ENCODE peak calls at places on chromosomes 2 and 18, in seven cellular contexts. P, W, V, E, G, L and B are unnamed samples.

GRCh38 chr2:102792538-102793208 is 30.8 kb downstream of the TMEM182 start:
- DNase-seq in P (no peak), G (no peak), V (no peak), L (peak), E (no peak), W (no peak), B (no peak)

GRCh38 chr2:207770602-207771404 is 1.1 kb upstream of the FZD5 start:
- DNase-seq in W (no peak), L (peak), G (peak), P (no peak), E (peak), V (no peak), B (no peak)

GRCh38 chr18:44759925-44760342 is 79.2 kb downstream of the SETBP1 start:
- DNase-seq in G (no peak), P (no peak), V (no peak), E (no peak), L (no peak), W (no peak), B (no peak)

GRCh38 chr2:133438026-133438425 is 130.2 kb downstream of the NCKAP5 start:
- DNase-seq in V (no peak), L (no peak), W (no peak), G (no peak), P (no peak), E (no peak), B (no peak)

GRCh38 chr2:8600456-8600855 is 81.4 kb upstream of the ID2 start:
- DNase-seq in W (no peak), P (no peak), V (no peak), E (no peak), L (no peak), G (no peak), B (no peak)

GRCh38 chr2:61543062-61543461 is 4.9 kb upstream of the XPO1 start:
- DNase-seq in L (no peak), E (no peak), W (no peak), G (no peak), P (no peak), V (no peak), B (no peak)

GRCh38 chr2:218166791-218167190 is at the start of gene CXCR1:
- DNase-seq in L (peak), W (no peak), E (no peak), P (no peak), V (no peak), G (no peak), B (no peak)

GRCh38 chr18:46916551-46917107 is 678 bp downstream of the PIAS2 start:
- DNase-seq in V (no peak), W (no peak), E (no peak), P (peak), G (no peak), L (peak), B (no peak)

GRCh38 chr2:58047373-58047674 is 718 bp downstream of the VRK2 start:
- DNase-seq in V (no peak), G (no peak), P (no peak), W (no peak), E (no peak), L (no peak), B (no peak)

GRCh38 chr2:147182260-147182659 is 662.6 kb upstream of the ACVR2A start:
- DNase-seq in E (no peak), W (peak), V (no peak), P (no peak), G (peak), L (peak), B (no peak)

GRCh38 chr2:160203007-160203406 is 2.9 kb upstream of the ITGB6 start:
- DNase-seq in E (no peak), G (no peak), W (no peak), P (no peak), L (no peak), V (no peak), B (no peak)

GRCh38 chr2:238380785-238381184 is 45.9 kb upstream of the ASB1 start:
- DNase-seq in V (peak), W (no peak), E (no peak), P (peak), G (no peak), L (no peak), B (no peak)

GRCh38 chr2:1227289-1227900 is 185.9 kb upstream of the TPO start:
- DNase-seq in P (no peak), W (no peak), E (peak), G (no peak), L (no peak), V (no peak), B (no peak)

GRCh38 chr2:45289997-45290673 is 280.9 kb upstream of the SIX2 start:
- DNase-seq in E (no peak), V (no peak), G (no peak), W (no peak), P (peak), L (no peak), B (no peak)

GRCh38 chr18:60411715-60412114 is 39.1 kb upstream of the MC4R start:
- DNase-seq in P (no peak), G (no peak), E (no peak), L (peak), V (peak), W (no peak), B (no peak)

GRCh38 chr2:184336688-184337087 is 261.6 kb upstream of the ZNF804A start:
- DNase-seq in V (no peak), L (no peak), G (no peak), E (no peak), W (no peak), P (peak), B (no peak)

GRCh38 chr18:62324917-62325805 is at the start of gene TNFRSF11A:
- DNase-seq in E (no peak), G (peak), W (peak), V (no peak), L (peak), P (no peak), B (peak)
- TF ChIP-seq CTCF in E (peak), G (peak), W (peak), V (peak), L (peak), P (no peak), B (peak)

GRCh38 chr2:53635681-53636080 is 131.9 kb upstream of the CHAC2 start:
- DNase-seq in G (no peak), E (no peak), W (no peak), V (no peak), L (no peak), P (no peak), B (no peak)
- H3K4me3 ChIP-seq in G (no peak), E (no peak), W (no peak), V (no peak), L (no peak), P (no peak), B (no peak)

GRCh38 chr18:79915161-79916127 is 36.0 kb downstream of the SLC66A2 start:
- DNase-seq in P (no peak), E (no peak), V (no peak), G (no peak), W (peak), L (no peak), B (peak)
- TF ChIP-seq POLR2A in P (no peak), E (no peak), V (no peak), G (no peak), W (no peak), L (no peak), B (no peak)

GRCh38 chr2:199684168-199684567 is 166.8 kb downstream of the FTCDNL1 start:
- DNase-seq in G (no peak), P (no peak), L (no peak), V (no peak), W (no peak), E (no peak), B (no peak)
- TF ChIP-seq CTCF in G (no peak), P (no peak), L (no peak), V (peak), W (no peak), E (no peak), B (no peak)

GRCh38 chr2:10079931-10080535 is at the start of gene CYS1:
- DNase-seq in G (no peak), E (peak), V (no peak), P (no peak), L (peak), W (no peak), B (no peak)
- H3K4me3 ChIP-seq in G (peak), E (peak), V (peak), P (peak), L (no peak), W (peak), B (peak)

DNA sequence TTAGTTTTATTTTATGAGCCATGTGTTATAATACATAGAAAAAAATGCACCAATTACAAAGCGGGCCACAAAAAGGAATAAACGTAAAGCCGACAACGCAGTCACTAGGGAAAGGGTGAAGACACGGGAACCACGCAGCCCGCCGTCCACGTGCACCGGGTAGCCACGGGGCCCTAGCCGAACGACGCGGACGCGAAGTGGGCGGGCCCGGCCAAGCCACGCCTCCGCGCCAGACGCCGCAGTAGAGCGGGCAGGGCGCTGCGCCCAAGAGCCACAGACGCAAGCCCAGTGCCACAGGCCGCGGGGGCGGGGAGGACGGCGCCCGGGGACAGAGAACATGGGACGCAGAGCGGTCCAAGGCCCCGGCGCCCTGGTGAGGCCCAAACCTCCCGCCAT is at the start of gene DUSP28:
- DNase-seq in V (peak), E (peak), W (peak), G (peak), P (peak), L (peak), B (peak)
- TF ChIP-seq POLR2A in V (peak), E (peak), W (no peak), G (peak), P (peak), L (peak), B (peak)

GRCh38 chr18:58095655-58096054 is 51.6 kb downstream of the NEDD4L start:
- DNase-seq in G (no peak), W (no peak), P (no peak), V (no peak), L (no peak), E (no peak), B (peak)
- TF ChIP-seq CTCF in G (no peak), W (no peak), P (no peak), V (no peak), L (no peak), E (no peak), B (no peak)

GRCh38 chr2:70977605-70978205 is 725 bp upstream of the ANKRD53 start:
- DNase-seq in P (peak), W (peak), G (peak), L (no peak), E (no peak), V (no peak), B (peak)
- H3K4me3 ChIP-seq in P (no peak), W (peak), G (peak), L (peak), E (peak), V (peak), B (no peak)

GRCh38 chr2:127408807-127409099 is 9.5 kb upstream of the PROC start:
- DNase-seq in P (no peak), V (no peak), L (no peak), W (no peak), G (no peak), E (no peak), B (no peak)

GRCh38 chr2:127407091-127407490 is 11.1 kb upstream of the PROC start:
- DNase-seq in P (no peak), E (no peak), W (no peak), G (no peak), V (no peak), L (no peak), B (no peak)

GRCh38 chr2:127407661-127408003 is 10.6 kb upstream of the PROC start:
- DNase-seq in W (no peak), E (no peak), P (no peak), V (no peak), G (no peak), L (no peak), B (no peak)

GRCh38 chr2:127406454-127406853 is 11.8 kb upstream of the PROC start:
- DNase-seq in P (peak), G (no peak), E (no peak), L (no peak), W (no peak), V (no peak), B (no peak)

GRCh38 chr2:127408004-127408806 is 10.0 kb upstream of the PROC start:
- DNase-seq in E (peak), P (peak), G (peak), V (peak), W (peak), L (peak), B (peak)
- TF ChIP-seq POLR2A in E (no peak), P (peak), G (peak), V (no peak), W (no peak), L (peak), B (peak)

DNA sequence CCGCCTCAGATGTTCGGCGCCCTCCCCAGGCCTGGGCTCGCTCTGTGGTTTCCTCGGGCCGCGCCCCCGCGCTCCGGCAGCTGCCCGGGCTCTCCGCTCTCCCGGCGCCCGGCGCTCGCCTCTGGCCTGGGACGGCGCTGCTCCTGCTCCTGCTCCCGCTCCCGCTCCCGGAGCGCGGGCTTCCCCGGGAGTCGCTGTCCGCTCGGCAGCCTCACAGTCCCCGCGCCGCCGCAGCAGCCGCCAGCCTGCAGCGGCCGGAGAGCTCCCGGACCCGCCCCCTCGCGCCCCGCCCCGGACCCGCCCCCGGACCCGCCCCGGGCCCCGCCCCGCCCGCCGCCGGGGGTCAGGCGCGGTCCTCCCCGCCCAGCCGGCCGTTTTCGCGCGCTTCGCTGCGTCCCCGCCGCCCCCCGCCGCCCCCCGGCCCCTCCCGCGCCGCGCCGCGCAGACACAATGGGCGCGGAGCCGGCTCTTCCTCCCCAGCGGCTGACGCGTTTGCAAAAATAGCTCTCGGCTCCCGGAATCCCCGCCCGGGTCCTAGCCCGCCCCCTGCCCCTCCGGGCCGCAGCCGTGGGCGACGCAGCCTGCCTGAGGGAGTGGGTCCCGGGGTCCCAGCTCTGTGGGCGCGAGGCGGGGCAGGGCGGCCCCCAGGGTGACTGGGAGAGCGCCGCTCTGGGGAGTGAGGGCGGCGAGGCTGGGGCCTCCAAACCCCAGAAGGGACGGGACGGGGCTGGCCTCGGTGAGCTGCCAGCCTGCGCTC is at the start of gene ARL4C:
- DNase-seq in G (peak), V (no peak), P (peak), W (peak), L (no peak), E (peak), B (peak)
- TF ChIP-seq CTCF in G (no peak), V (no peak), P (peak), W (no peak), L (no peak), E (peak), B (no peak)